ENCODE peak calls at places on chromosomes 11 and 22, in five cellular contexts. W, B, J, G and O are unnamed samples.
A peak's percentile ranks its signal among the peaks of the same experiment; 100 is the strongest.

GRCh38 chr11:77346906-77347603 is 45.6 kb upstream of the GDPD4 start:
- DNase-seq in B (no peak), J (no peak), G (no peak), W (no peak), O (no peak)

GRCh38 chr22:41504397-41504796 is 35.5 kb downstream of the ACO2 start:
- DNase-seq in B (no peak), J (no peak), G (no peak), W (no peak), O (no peak)

GRCh38 chr11:94799726-94800125 is 31.6 kb downstream of the AMOTL1 start:
- DNase-seq in W (no peak), B (no peak), G (no peak), J (no peak), O (no peak)

GRCh38 chr11:67117667-67118058 is 1.4 kb upstream of the KDM2A start:
- DNase-seq in W (no peak), G (no peak), B (peak; percentile 69), J (peak; percentile 90), O (no peak)

GRCh38 chr11:61537326-61537725 is 28.8 kb downstream of the LRRC10B start:
- DNase-seq in G (no peak), W (no peak), J (no peak), B (no peak), O (no peak)

GRCh38 chr11:77046060-77046501 is 11.9 kb downstream of the B3GNT6 start:
- DNase-seq in G (no peak), J (no peak), W (peak; percentile 67), B (peak; percentile 84), O (no peak)

GRCh38 chr22:20238567-20239062 is 29.5 kb downstream of the RTN4R start:
- DNase-seq in W (peak; percentile 77), G (peak; percentile 33), J (peak; percentile 89), B (peak; percentile 88), O (no peak)

GRCh38 chr11:24679686-24680318 is 182.9 kb downstream of the LUZP2 start:
- DNase-seq in B (peak; percentile 62), G (no peak), J (no peak), W (no peak), O (no peak)

GRCh38 chr11:71342116-71342515 is 89.7 kb upstream of the SHANK2 start:
- DNase-seq in J (peak; percentile 31), W (no peak), B (no peak), G (no peak), O (no peak)

GRCh38 chr11:12600829-12601228 is 73.4 kb upstream of the TEAD1 start:
- DNase-seq in J (no peak), G (no peak), W (no peak), B (no peak), O (no peak)

GRCh38 chr22:32574957-32575893 is 100.6 kb downstream of the FBXO7 start:
- DNase-seq in B (peak; percentile 12), J (no peak), W (no peak), G (peak; percentile 46), O (no peak)

DNA sequence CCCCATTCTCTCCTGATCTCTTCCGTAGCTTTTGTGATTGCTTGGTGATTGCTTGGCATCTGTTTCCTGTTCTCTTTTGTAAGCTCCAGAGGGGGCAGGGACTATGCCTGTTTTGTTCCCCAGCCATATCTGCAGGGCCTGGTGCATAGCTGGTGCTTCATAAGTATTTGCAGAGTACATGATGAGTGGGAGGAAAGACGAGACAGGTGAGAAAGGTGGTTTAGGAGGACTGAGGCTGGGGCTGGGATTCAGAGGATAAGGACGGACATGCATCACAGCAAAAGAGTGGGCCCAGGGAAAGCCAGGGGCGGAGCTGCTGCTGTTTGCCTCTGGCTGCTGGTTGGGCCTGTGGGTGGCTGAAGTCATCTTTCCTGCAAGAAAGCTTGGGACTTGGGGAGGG is 62.4 kb downstream of the DSCAML1 start:
- DNase-seq in W (no peak), J (peak; percentile 32), G (no peak), B (peak; percentile 54), O (no peak)
- TF ChIP-seq POLR2AphosphoS5 in W (no peak), J (no peak), G (no peak), B (no peak), O (no peak)

DNA sequence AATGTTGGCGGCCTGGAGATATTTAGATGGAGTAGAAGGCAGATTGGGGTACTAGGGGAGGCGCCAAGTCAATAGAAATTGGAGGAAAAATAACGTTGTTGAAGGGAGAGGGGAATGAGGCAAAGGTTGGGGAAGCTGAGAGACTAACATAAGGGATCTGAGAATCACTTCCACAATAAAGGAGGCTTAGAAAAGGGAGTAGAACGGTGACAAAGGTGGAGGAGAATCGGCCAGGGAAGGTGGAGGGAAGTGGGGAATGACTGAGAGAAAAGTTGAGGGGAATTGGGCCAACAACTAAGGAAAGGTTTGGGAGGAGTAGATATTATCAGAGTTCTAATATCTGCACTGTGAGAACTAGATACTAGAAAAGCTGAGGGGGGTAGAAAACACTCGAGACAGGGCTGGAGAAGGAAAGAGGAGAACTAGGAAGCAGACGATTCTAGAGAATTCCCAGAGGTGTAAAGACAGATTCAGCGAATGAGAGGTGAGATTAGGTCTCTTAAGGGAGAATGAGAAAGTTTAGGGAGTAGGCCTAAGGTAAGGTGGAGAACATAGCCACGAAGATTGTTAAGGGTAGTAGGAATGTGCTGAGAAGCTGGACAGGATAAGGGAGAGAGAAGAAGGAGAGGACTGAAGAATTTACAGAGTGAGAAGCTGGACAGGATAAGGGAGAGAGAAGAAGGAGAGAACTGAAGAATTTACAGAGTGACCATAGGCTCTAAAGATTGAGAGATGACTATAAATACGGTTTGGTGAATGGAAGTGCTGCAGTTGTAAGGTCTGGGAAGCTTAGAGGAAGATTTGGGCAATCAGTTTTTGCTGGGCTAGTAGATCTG is 759 bp downstream of the PPME1 start:
- DNase-seq in B (no peak), J (no peak), G (no peak), W (no peak), O (no peak)
- H3K27ac ChIP-seq in B (peak overlapping the region; percentile 74), J (peak overlapping the region; percentile 88), G (peak overlapping the region; percentile 93), W (peak overlapping the region; percentile 89), O (peak overlapping the region; percentile 99)

DNA sequence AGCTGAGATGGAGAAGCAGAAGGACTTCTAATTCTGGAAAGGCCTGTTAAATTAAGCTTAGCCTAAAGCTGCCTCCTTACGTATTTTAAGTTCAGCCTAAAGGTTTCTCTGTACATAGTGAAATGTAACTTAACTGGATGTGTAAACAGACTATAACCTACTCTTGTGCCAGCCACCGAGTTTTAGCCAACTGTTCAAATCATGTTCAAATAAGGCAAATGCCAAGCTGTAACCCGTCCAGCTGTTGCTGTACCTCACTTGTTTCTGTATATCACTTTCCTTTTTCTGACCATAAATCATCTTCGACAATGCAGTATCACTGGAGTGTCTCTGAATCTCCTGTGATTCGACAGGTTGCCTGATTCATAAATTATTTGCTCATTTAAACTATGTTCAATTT is 4.0 kb upstream of the PLAAT5 start:
- DNase-seq in J (no peak), G (peak; percentile 58), W (peak; percentile 81), B (no peak), O (no peak)
- H3K27me3 ChIP-seq in J (peaks cover 7% of the 10 kb centered on the region), G (no peaks in the 10 kb centered on the region), W (no peaks in the 10 kb centered on the region), B (peaks cover 7% of the 10 kb centered on the region), O (peaks cover 19% of the 10 kb centered on the region)

DNA sequence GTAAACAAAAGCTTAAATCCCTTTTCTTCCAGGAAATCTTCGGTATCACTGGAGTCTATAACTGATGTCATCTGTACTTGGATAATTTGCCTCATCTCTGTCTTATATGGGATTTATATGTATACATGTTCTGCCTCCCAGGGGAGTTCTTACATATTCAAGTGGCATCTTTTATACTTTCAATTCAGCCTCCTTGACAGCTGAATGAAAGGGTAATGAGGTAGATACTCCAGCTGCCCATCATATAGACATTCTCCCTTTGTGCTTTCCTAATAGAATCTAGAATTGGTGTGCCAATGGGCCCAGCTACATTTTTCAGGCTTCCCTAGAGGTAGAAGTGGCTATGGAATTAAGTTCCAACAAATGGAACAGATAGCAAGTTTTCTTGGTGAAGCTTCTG is 223.8 kb downstream of the LRRC4C start:
- DNase-seq in J (no peak), G (no peak), B (no peak), W (no peak), O (no peak)
- TF ChIP-seq POLR2AphosphoS5 in J (no peak), G (no peak), B (no peak), W (no peak), O (no peak)